ENCODE peak calls at places on chromosomes 5 and 9, in six cellular contexts. J, M, U, D, K and N are unnamed samples.

GRCh38 chr5:6812800-6813731 is 99.8 kb downstream of the TENT4A start:
- DNase-seq in M (no peak), D (no peak), J (no peak), U (no peak), K (no peak), N (no peak)

GRCh38 chr9:129156163-129156562 is 21.9 kb downstream of the IER5L start:
- DNase-seq in J (no peak), U (no peak), D (no peak), M (no peak), K (no peak), N (no peak)

GRCh38 chr5:172872997-172873491 is 39.0 kb downstream of the ERGIC1 start:
- DNase-seq in K (no peak), J (no peak), U (no peak), M (no peak), D (no peak), N (no peak)

GRCh38 chr9:95313010-95313498 is 4.5 kb downstream of the FANCC start:
- DNase-seq in J (no peak), D (no peak), K (peak), U (no peak), M (peak), N (no peak)

GRCh38 chr5:43007911-43008368 is 32.2 kb downstream of the ANXA2R start:
- DNase-seq in M (no peak), D (no peak), K (peak), J (peak), U (peak), N (no peak)

GRCh38 chr5:138900281-138900965 is 25.3 kb upstream of the LRRTM2 start:
- DNase-seq in U (no peak), K (no peak), D (no peak), M (no peak), J (no peak), N (no peak)

GRCh38 chr5:141877478-141878185 is 578 bp downstream of the PCDH1 start:
- DNase-seq in U (no peak), M (no peak), D (no peak), J (peak), K (no peak), N (no peak)

GRCh38 chr9:101440714-101441230 is 5.2 kb upstream of the ALDOB start:
- DNase-seq in J (no peak), K (peak), D (no peak), M (no peak), U (no peak), N (no peak)

GRCh38 chr5:118611332-118611945 is 376.9 kb downstream of the DTWD2 start:
- DNase-seq in J (peak), M (peak), D (no peak), K (peak), U (peak), N (peak)

GRCh38 chr5:29796018-29796417 is 1397.5 kb upstream of the CDH6 start:
- DNase-seq in U (peak), K (no peak), M (no peak), D (no peak), J (no peak), N (no peak)

GRCh38 chr5:142360607-142361120 is 35.8 kb upstream of the SPRY4 start:
- DNase-seq in K (peak), M (peak), D (no peak), U (no peak), J (no peak), N (peak)

GRCh38 chr5:42767491-42768105 is 11.0 kb downstream of the CCDC152 start:
- DNase-seq in K (peak), J (no peak), U (peak), M (no peak), D (no peak), N (no peak)

GRCh38 chr9:97696025-97696822 is 916 bp downstream of the XPA start:
- DNase-seq in J (no peak), K (peak), U (no peak), M (no peak), D (no peak), N (no peak)

GRCh38 chr5:121628783-121629182 is 222.9 kb upstream of the FTMT start:
- DNase-seq in K (no peak), D (no peak), M (no peak), J (no peak), U (no peak), N (no peak)

GRCh38 chr9:77585335-77585786 is 62.8 kb downstream of the GNA14 start:
- DNase-seq in K (no peak), M (no peak), D (no peak), J (no peak), U (peak), N (peak)

GRCh38 chr9:95025213-95026170 is 292.0 kb downstream of the FANCC start:
- DNase-seq in M (no peak), U (peak), J (no peak), K (peak), D (no peak), N (no peak)

GRCh38 chr9:2231831-2232230 is 216.7 kb downstream of the SMARCA2 start:
- DNase-seq in M (no peak), D (no peak), U (no peak), J (no peak), K (no peak), N (no peak)

GRCh38 chr5:138809391-138809790 is 56.2 kb downstream of the CTNNA1 start:
- DNase-seq in M (no peak), K (no peak), D (no peak), U (no peak), J (no peak), N (no peak)

GRCh38 chr9:93059097-93059959 is 827 bp downstream of the SUSD3 start:
- DNase-seq in M (no peak), J (no peak), D (no peak), K (no peak), U (peak), N (no peak)

GRCh38 chr5:161058751-161059150 is 206.7 kb upstream of the ATP10B start:
- DNase-seq in U (no peak), J (no peak), D (no peak), M (no peak), K (no peak), N (no peak)

GRCh38 chr9:18811171-18811570 is 221.8 kb downstream of the SAXO1 start:
- DNase-seq in M (no peak), D (no peak), U (no peak), K (no peak), J (no peak), N (no peak)

GRCh38 chr5:139841549-139841948 is 45.9 kb downstream of the PSD2 start:
- DNase-seq in K (no peak), D (no peak), M (no peak), U (no peak), J (no peak), N (no peak)

GRCh38 chr5:117788596-117788995 is 1199.8 kb downstream of the DTWD2 start:
- DNase-seq in D (no peak), U (no peak), K (no peak), M (peak), J (no peak), N (no peak)

GRCh38 chr5:100901851-100902341 is 1.2 kb downstream of the ST8SIA4 start:
- DNase-seq in M (no peak), J (no peak), U (no peak), K (no peak), D (no peak), N (no peak)

GRCh38 chr5:14357861-14358260 is 214.7 kb downstream of the TRIO start:
- DNase-seq in M (no peak), U (no peak), J (peak), K (no peak), D (no peak), N (no peak)

GRCh38 chr9:130707225-130707976 is 13.8 kb downstream of the EXOSC2 start:
- DNase-seq in M (no peak), U (no peak), K (peak), D (no peak), J (peak), N (peak)

GRCh38 chr5:74767579-74767913 is 497 bp downstream of the NSA2 start:
- DNase-seq in J (no peak), D (no peak), K (peak), U (peak), M (peak), N (no peak)

GRCh38 chr5:111135946-111136345 is 43.8 kb downstream of the WDR36 start:
- DNase-seq in M (no peak), U (no peak), J (no peak), K (no peak), D (no peak), N (no peak)

GRCh38 chr9:6788175-6789016 is 30.6 kb downstream of the KDM4C start:
- DNase-seq in K (peak), J (no peak), D (no peak), M (peak), U (no peak), N (no peak)

GRCh38 chr5:22431840-22432239 is 421.3 kb downstream of the CDH12 start:
- DNase-seq in J (no peak), D (no peak), K (no peak), U (no peak), M (no peak), N (no peak)
- TF ChIP-seq ZNF274 in J (no peak), D (no peak), K (no peak), U (no peak), M (no peak), N (no peak)

DNA sequence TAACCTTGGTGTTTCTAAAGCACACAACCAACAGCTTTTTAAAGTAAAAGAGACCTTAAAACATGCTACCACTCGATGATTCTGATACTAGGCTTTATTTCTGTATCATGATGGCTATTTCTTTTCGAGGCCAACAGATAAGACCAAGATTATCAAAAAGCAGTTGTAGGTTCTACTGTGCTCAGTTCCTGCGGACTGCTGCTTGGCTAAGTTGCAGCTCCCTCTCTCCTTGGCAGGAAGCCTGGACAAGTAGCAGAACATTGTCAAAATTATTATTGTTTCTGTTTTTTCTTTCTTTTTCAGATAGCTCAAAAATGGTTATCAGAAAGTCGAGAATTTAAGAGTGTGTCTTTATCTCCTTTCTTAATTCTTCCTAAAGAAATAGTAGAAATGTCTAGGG is 607.6 kb downstream of the PTPRD start:
- DNase-seq in U (no peak), J (no peak), M (no peak), K (no peak), D (no peak), N (no peak)
- TF ChIP-seq ZNF274 in U (no peak), J (no peak), M (no peak), K (no peak), D (no peak), N (no peak)

DNA sequence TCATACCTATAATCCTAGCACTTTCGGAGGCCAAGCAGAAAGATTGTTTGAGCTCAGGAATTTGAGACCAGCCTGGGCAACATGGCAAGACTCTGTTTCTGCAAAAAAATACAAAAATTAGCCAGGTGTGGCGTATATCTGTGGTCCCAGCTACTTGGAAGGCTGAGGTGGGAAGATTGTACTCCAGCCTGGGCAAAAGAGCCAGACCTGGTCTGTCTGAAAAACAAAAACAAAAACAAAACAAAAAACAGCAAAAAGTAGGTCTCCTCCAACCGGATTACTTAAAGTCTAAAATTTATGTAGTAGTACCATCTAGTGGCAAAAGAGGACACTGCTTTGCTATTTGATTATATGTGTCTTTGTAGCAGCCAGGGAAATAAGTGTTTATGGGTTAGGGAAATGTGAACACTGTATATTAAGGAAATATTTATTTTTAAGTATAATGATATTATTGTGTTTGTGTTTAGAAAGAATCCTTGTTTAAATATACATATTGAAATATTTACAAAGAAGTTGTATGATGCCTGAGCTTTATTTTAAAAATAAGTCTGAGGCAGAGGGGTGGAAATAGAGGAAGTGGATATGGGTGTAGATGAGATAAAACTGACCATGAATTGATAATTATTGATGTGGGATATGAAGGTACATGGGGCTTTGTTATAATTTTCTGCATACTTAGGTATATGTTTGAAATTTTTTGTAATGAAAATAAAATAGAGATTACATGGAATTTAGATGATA is 20.0 kb downstream of the APC start:
- DNase-seq in J (no peak), M (peak), K (peak), U (no peak), D (peak), N (no peak)
- TF ChIP-seq ZNF274 in J (no peak), M (no peak), K (no peak), U (no peak), D (no peak), N (no peak)

GRCh38 chr5:104179057-104179456 is 616.5 kb upstream of the NUDT12 start:
- DNase-seq in U (peak), K (peak), M (peak), J (peak), D (peak), N (peak)
- TF ChIP-seq ZNF274 in U (no peak), K (no peak), M (no peak), J (no peak), D (no peak), N (no peak)

GRCh38 chr5:35183243-35183955 is 46.9 kb downstream of the PRLR start:
- DNase-seq in M (peak), J (peak), U (no peak), K (peak), D (peak), N (peak)
- TF ChIP-seq ZNF274 in M (no peak), J (no peak), U (no peak), K (no peak), D (no peak), N (no peak)

DNA sequence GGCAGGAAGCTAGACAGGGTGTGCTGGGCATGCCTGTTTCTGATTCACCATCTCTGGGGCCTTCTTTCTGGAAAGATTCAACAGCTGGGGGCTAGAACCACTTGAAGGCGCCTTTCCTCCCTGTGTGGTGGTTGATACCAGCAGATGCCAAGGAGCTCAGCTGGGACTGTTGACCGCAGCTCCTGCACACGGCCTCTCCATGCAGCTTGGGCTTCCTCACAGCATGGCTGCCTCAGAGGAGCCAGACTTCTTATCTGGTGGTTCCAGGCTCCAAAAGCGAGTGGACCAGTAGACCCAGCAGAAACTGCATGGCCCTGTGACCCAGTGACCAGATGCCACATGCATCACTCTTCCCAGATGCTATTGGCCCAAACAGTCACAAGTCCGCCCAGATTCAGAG is 74.7 kb upstream of the COL5A1 start:
- DNase-seq in U (no peak), D (no peak), J (peak), K (no peak), M (no peak), N (no peak)
- TF ChIP-seq ZNF274 in U (no peak), D (no peak), J (no peak), K (no peak), M (no peak), N (no peak)

GRCh38 chr5:113140837-113141661 is 164.5 kb downstream of the DCP2 start:
- DNase-seq in K (no peak), M (no peak), J (peak), D (no peak), U (no peak), N (no peak)
- TF ChIP-seq ZNF274 in K (no peak), M (no peak), J (no peak), D (no peak), U (no peak), N (no peak)

GRCh38 chr5:171421331-171422262 is 2.1 kb downstream of the FGF18 start:
- DNase-seq in K (no peak), M (no peak), J (no peak), U (no peak), D (no peak), N (no peak)

GRCh38 chr5:171424726-171425125 is 5.3 kb downstream of the FGF18 start:
- DNase-seq in J (no peak), U (peak), D (no peak), M (no peak), K (no peak), N (no peak)

GRCh38 chr5:171420429-171421231 is 1.2 kb downstream of the FGF18 start:
- DNase-seq in K (no peak), J (no peak), U (no peak), D (no peak), M (no peak), N (no peak)

GRCh38 chr5:171422495-171422894 is 3.0 kb downstream of the FGF18 start:
- DNase-seq in U (no peak), D (no peak), K (no peak), J (no peak), M (no peak), N (no peak)

GRCh38 chr5:171422902-171423663 is 3.6 kb downstream of the FGF18 start:
- DNase-seq in K (no peak), D (no peak), M (no peak), J (no peak), U (no peak), N (no peak)
- TF ChIP-seq ZNF274 in K (no peak), D (no peak), M (no peak), J (no peak), U (no peak), N (no peak)